ENCODE peak calls at places on chromosomes 3 and 15, in five cellular contexts. S is AG10803; V is HTR-8/SVneo; J is activated T-helper 1 cell treated with anti-CD3 and anti-CD28 coated beads, Interleukin-12 subunit alpha, Interleukin-12 subunit beta, Interleukin-2, Interleukin-4 antibody, amounts not matched to agents 30 ng/mL and 10 ng/mL and 1 ng/mL, durations not matched to agents 14 hours and 24 hours and 36 hours; F is AG08395. Z is an unnamed sample.

GRCh38 chr15:55937040-55937439 is 56.4 kb downstream of the NEDD4 start:
- DNase-seq in S (peak; percentile 37), J (no peak), F (no peak), V (peak; percentile 3), Z (no peak)

GRCh38 chr3:134938024-134938525 is 143.0 kb downstream of the EPHB1 start:
- DNase-seq in V (no peak), F (no peak), S (no peak), J (no peak), Z (no peak)

GRCh38 chr15:90819850-90820249 is 48.5 kb upstream of the FURIN start:
- DNase-seq in V (no peak), J (no peak), F (no peak), S (no peak), Z (peak; percentile 55)

GRCh38 chr3:59456852-59457485 is 407.1 kb upstream of the CFAP20DC start:
- DNase-seq in S (no peak), V (no peak), F (no peak), J (peak; percentile 42), Z (no peak)

GRCh38 chr3:197936819-197937384 is 13.1 kb upstream of the RPL35A start:
- DNase-seq in F (no peak), S (no peak), J (no peak), V (no peak), Z (no peak)

GRCh38 chr3:186653984-186654383 is 11.8 kb upstream of the HRG start:
- DNase-seq in F (no peak), V (no peak), J (no peak), S (no peak), Z (no peak)

GRCh38 chr15:78424673-78425072 is 13.3 kb upstream of the IREB2 start:
- DNase-seq in S (no peak), J (no peak), V (no peak), F (no peak), Z (no peak)

GRCh38 chr15:71545223-71545760 is 265.1 kb upstream of the NR2E3 start:
- DNase-seq in V (no peak), F (no peak), S (peak; percentile 30), J (no peak), Z (no peak)

GRCh38 chr3:12793701-12794100 is 2.8 kb upstream of the CAND2 start:
- DNase-seq in J (no peak), F (no peak), V (no peak), S (no peak), Z (no peak)

GRCh38 chr3:159185443-159186050 is 383.7 kb downstream of the MFSD1 start:
- DNase-seq in V (no peak), J (no peak), F (no peak), S (no peak), Z (no peak)

GRCh38 chr3:17141699-17142098 is 256.9 kb downstream of the PLCL2 start:
- DNase-seq in F (no peak), V (no peak), S (no peak), J (no peak), Z (peak; percentile 39)

GRCh38 chr3:37987751-37988179 is 2.8 kb upstream of the VILL start:
- DNase-seq in S (no peak), J (no peak), F (no peak), V (no peak), Z (no peak)

GRCh38 chr15:33119865-33120264 is 74.6 kb downstream of the FMN1 start:
- DNase-seq in V (no peak), S (no peak), F (no peak), J (no peak), Z (no peak)

Z was measured in activated effector memory CD4-positive, alpha-beta T cell treated with anti-CD3 and anti-CD28 coated beads, Interleukin-2, amount 50 U/mL, for 16 hours.